ENCODE peak calls at places on chromosomes 1 and 21, in eight cellular contexts. A is body of pancreas; Y is substantia nigra; J is CD4-positive, alpha-beta T cell; I is fibroblast of lung; C is OCI-LY7; S is lower lobe of right lung; U is neural progenitor cell. P is an unnamed sample.

GRCh38 chr1:8396083-8396911 is 78.4 kb downstream of the SLC45A1 start:
- DNase-seq in A (no peak), Y (no peak), J (no peak), I (peak), C (no peak), S (no peak), U (peak), P (no peak)

GRCh38 chr1:227934476-227935313 is 13.0 kb downstream of the WNT9A start:
- DNase-seq in A (no peak), Y (no peak), J (no peak), I (peak), C (no peak), S (no peak), U (no peak), P (no peak)

GRCh38 chr1:155000475-155000724 is 2.2 kb upstream of the ZBTB7B start:
- DNase-seq in A (peak), Y (no peak), J (no peak), I (no peak), C (no peak), S (peak), U (no peak), P (no peak)

GRCh38 chr1:210251680-210252490 is 19.3 kb downstream of the SERTAD4 start:
- DNase-seq in A (no peak), Y (no peak), J (no peak), I (no peak), C (no peak), S (no peak), U (peak), P (no peak)

GRCh38 chr1:21383785-21384401 is 56.0 kb upstream of the NBPF3 start:
- DNase-seq in A (no peak), Y (no peak), J (no peak), I (no peak), C (no peak), S (no peak), U (peak), P (no peak)

GRCh38 chr1:66464802-66465201 is 69.2 kb upstream of the SGIP1 start:
- DNase-seq in A (no peak), Y (no peak), J (no peak), I (peak), C (no peak), S (no peak), U (no peak), P (no peak)

GRCh38 chr1:93713247-93713764 is 31.7 kb upstream of the BCAR3 start:
- DNase-seq in A (no peak), Y (no peak), J (no peak), I (no peak), C (no peak), S (no peak), U (no peak), P (no peak)

GRCh38 chr1:86695400-86695799 is 9.0 kb upstream of the SH3GLB1 start:
- DNase-seq in A (no peak), Y (no peak), J (no peak), I (no peak), C (no peak), S (no peak), U (no peak), P (no peak)

GRCh38 chr1:38444770-38445442 is 398.3 kb upstream of the POU3F1 start:
- DNase-seq in A (no peak), Y (no peak), J (no peak), I (no peak), C (no peak), S (no peak), U (peak), P (no peak)

GRCh38 chr1:192700834-192701271 is 64.9 kb downstream of the RGS13 start:
- DNase-seq in A (no peak), Y (no peak), J (no peak), I (peak), C (no peak), S (no peak), U (no peak), P (no peak)

GRCh38 chr1:23591460-23592208 is 32.3 kb upstream of the ID3 start:
- DNase-seq in A (no peak), Y (no peak), J (no peak), I (no peak), C (peak), S (no peak), U (no peak), P (no peak)

GRCh38 chr1:23727362-23727811 is 15.9 kb upstream of the ELOA start:
- DNase-seq in A (peak), Y (peak), J (no peak), I (peak), C (peak), S (peak), U (no peak), P (no peak)

GRCh38 chr1:162709870-162710269 is 77.6 kb downstream of the DDR2 start:
- DNase-seq in A (no peak), Y (no peak), J (no peak), I (no peak), C (no peak), S (no peak), U (no peak), P (no peak)

GRCh38 chr1:9289724-9290493 is 2.8 kb upstream of the SPSB1 start:
- DNase-seq in A (peak), Y (no peak), J (no peak), I (peak), C (no peak), S (no peak), U (no peak), P (no peak)

GRCh38 chr21:44084496-44085241 is 22.5 kb upstream of the PWP2 start:
- DNase-seq in A (no peak), Y (no peak), J (no peak), I (no peak), C (no peak), S (no peak), U (no peak), P (no peak)

GRCh38 chr1:66889030-66889429 is 35.6 kb downstream of the DNAI4 start:
- DNase-seq in A (no peak), Y (no peak), J (no peak), I (no peak), C (no peak), S (no peak), U (no peak), P (no peak)

GRCh38 chr1:9922342-9922741 is 12.3 kb upstream of the CTNNBIP1 start:
- DNase-seq in A (no peak), Y (no peak), J (no peak), I (no peak), C (no peak), S (no peak), U (peak), P (no peak)

GRCh38 chr1:43853161-43853921 is 80.3 kb upstream of the ARTN start:
- DNase-seq in A (peak), Y (peak), J (no peak), I (peak), C (peak), S (peak), U (no peak), P (no peak)

GRCh38 chr1:247401310-247402098 is 14.5 kb upstream of the NLRP3 start:
- DNase-seq in A (no peak), Y (no peak), J (no peak), I (no peak), C (no peak), S (no peak), U (no peak), P (no peak)

GRCh38 chr1:100187912-100188311 is 9.9 kb upstream of the LRRC39 start:
- DNase-seq in A (peak), Y (no peak), J (no peak), I (peak), C (no peak), S (no peak), U (no peak), P (peak)

GRCh38 chr1:18265641-18266040 is 158.0 kb downstream of the IGSF21 start:
- DNase-seq in A (no peak), Y (no peak), J (no peak), I (no peak), C (no peak), S (no peak), U (no peak), P (no peak)

GRCh38 chr1:203465943-203466342 is 9.7 kb upstream of the PRELP start:
- DNase-seq in A (no peak), Y (no peak), J (no peak), I (peak), C (no peak), S (no peak), U (peak), P (no peak)

GRCh38 chr1:207497951-207498350 is 2.0 kb downstream of the CR1 start:
- DNase-seq in A (no peak), Y (no peak), J (no peak), I (no peak), C (no peak), S (no peak), U (no peak), P (no peak)

GRCh38 chr1:92817986-92818764 is 13.7 kb upstream of the RPL5 start:
- DNase-seq in A (peak), Y (no peak), J (no peak), I (peak), C (peak), S (no peak), U (peak), P (no peak)

GRCh38 chr1:229336345-229336744 is 6.5 kb downstream of the CCSAP start:
- DNase-seq in A (no peak), Y (no peak), J (no peak), I (no peak), C (peak), S (no peak), U (no peak), P (no peak)

GRCh38 chr1:151934048-151934493 is 24.8 kb upstream of the THEM4 start:
- DNase-seq in A (peak), Y (peak), J (no peak), I (peak), C (peak), S (no peak), U (peak), P (no peak)

GRCh38 chr1:175933801-175934200 is 190.4 kb upstream of the TNR start:
- DNase-seq in A (no peak), Y (no peak), J (no peak), I (peak), C (no peak), S (no peak), U (peak), P (no peak)

GRCh38 chr1:1358433-1359201 is at the start of gene MXRA8:
- DNase-seq in A (no peak), Y (peak), J (no peak), I (peak), C (no peak), S (no peak), U (peak), P (no peak)

GRCh38 chr1:15188678-15189077 is 35.1 kb downstream of the TMEM51 start:
- DNase-seq in A (peak), Y (no peak), J (no peak), I (no peak), C (no peak), S (no peak), U (no peak), P (no peak)

GRCh38 chr1:31376374-31377134 is 3.7 kb upstream of the FABP3 start:
- DNase-seq in A (no peak), Y (peak), J (no peak), I (peak), C (no peak), S (no peak), U (peak), P (no peak)

GRCh38 chr1:235067396-235068154 is 61.1 kb downstream of the TOMM20 start:
- DNase-seq in A (peak), Y (peak), J (no peak), I (peak), C (no peak), S (peak), U (no peak), P (peak)

GRCh38 chr1:235070819-235071218 is 57.8 kb downstream of the TOMM20 start:
- DNase-seq in A (no peak), Y (no peak), J (no peak), I (no peak), C (no peak), S (peak), U (no peak), P (no peak)

GRCh38 chr1:235069577-235070563 is 58.8 kb downstream of the TOMM20 start:
- DNase-seq in A (peak), Y (no peak), J (no peak), I (peak), C (no peak), S (peak), U (no peak), P (no peak)

GRCh38 chr1:235068155-235069121 is 60.2 kb downstream of the TOMM20 start:
- DNase-seq in A (peak), Y (no peak), J (no peak), I (peak), C (no peak), S (peak), U (no peak), P (no peak)

GRCh38 chr1:235069171-235069570 is 59.5 kb downstream of the TOMM20 start:
- DNase-seq in A (no peak), Y (no peak), J (no peak), I (no peak), C (no peak), S (no peak), U (no peak), P (no peak)
- H3K27ac ChIP-seq in A (peak), Y (no peak), J (no peak), I (peak), C (no peak), S (peak), U (no peak), P (no peak)

GRCh38 chr21:45420061-45420521 is 15.1 kb downstream of the COL18A1 start:
- DNase-seq in A (peak), Y (no peak), J (no peak), I (no peak), C (no peak), S (peak), U (no peak), P (no peak)
- H3K27ac ChIP-seq in A (peak), Y (no peak), J (no peak), I (no peak), C (no peak), S (no peak), U (no peak), P (no peak)

GRCh38 chr1:156477526-156478249 is 22.9 kb downstream of the MEF2D start:
- DNase-seq in A (peak), Y (peak), J (no peak), I (no peak), C (no peak), S (no peak), U (no peak), P (peak)

GRCh38 chr1:156478250-156478627 is 22.3 kb downstream of the MEF2D start:
- DNase-seq in A (no peak), Y (no peak), J (no peak), I (no peak), C (no peak), S (no peak), U (no peak), P (no peak)

GRCh38 chr1:156474966-156475365 is 25.6 kb downstream of the MEF2D start:
- DNase-seq in A (no peak), Y (no peak), J (no peak), I (no peak), C (no peak), S (no peak), U (no peak), P (no peak)

GRCh38 chr1:156476501-156477298 is 23.9 kb downstream of the MEF2D start:
- DNase-seq in A (no peak), Y (no peak), J (no peak), I (peak), C (no peak), S (no peak), U (no peak), P (no peak)

DNA sequence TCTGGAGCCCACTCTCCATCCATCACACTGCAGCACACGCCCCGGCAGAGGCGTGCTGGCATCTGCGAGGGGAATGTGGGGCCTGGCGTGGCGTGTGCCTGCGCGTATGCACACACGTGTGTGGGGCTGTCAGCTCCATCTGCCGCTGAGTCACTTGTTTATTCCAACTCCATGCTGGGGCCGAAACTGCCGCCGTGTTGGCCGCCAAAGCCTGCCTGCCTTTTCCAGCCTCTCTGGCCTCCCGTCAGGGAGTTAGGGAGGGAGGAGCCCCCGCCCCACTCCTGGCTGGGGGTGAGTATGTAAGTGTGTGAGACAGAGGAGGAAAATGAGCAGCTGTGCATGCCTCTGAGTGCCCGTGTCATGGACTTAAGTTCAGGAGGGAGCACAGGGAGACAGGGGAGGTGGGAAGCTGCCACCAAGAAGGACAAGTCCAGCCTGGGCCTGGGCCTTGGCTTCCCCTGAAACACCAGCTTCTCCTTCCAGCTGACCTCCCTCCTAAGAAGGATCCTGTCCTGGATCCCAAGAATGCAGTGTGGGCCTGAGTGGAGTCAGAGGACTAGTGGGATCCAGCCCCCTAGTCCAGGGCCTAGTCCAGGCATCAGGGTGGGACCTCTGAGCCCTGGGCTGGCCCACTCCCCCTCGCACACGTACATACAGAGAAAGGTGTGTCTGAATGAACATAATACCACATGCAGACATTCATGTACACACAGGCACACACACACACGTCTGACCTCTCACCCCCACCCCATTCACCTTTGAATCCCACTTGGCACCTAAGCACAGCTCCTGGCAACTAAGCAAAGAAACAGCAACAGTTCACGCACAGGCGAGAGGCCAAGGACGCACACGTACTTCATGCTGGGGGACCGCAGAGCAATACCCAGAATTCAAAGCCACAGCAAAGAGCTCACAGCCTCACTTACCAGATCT is 24.7 kb downstream of the MEF2D start:
- DNase-seq in A (peak), Y (peak), J (no peak), I (peak), C (no peak), S (no peak), U (no peak), P (no peak)
- H3K27ac ChIP-seq in A (peak), Y (peak), J (no peak), I (peak), C (no peak), S (peak), U (no peak), P (peak)

GRCh38 chr21:45970674-45971486 is 10.7 kb upstream of the COL6A1 start:
- DNase-seq in A (peak), Y (peak), J (peak), I (peak), C (peak), S (no peak), U (peak), P (peak)

GRCh38 chr21:45972353-45972715 is 9.2 kb upstream of the COL6A1 start:
- DNase-seq in A (no peak), Y (no peak), J (no peak), I (peak), C (no peak), S (peak), U (no peak), P (no peak)

GRCh38 chr21:45972716-45973474 is 8.7 kb upstream of the COL6A1 start:
- DNase-seq in A (peak), Y (no peak), J (no peak), I (peak), C (no peak), S (peak), U (peak), P (no peak)

GRCh38 chr21:45969921-45970673 is 11.5 kb upstream of the COL6A1 start:
- DNase-seq in A (no peak), Y (no peak), J (no peak), I (no peak), C (no peak), S (peak), U (no peak), P (no peak)

DNA sequence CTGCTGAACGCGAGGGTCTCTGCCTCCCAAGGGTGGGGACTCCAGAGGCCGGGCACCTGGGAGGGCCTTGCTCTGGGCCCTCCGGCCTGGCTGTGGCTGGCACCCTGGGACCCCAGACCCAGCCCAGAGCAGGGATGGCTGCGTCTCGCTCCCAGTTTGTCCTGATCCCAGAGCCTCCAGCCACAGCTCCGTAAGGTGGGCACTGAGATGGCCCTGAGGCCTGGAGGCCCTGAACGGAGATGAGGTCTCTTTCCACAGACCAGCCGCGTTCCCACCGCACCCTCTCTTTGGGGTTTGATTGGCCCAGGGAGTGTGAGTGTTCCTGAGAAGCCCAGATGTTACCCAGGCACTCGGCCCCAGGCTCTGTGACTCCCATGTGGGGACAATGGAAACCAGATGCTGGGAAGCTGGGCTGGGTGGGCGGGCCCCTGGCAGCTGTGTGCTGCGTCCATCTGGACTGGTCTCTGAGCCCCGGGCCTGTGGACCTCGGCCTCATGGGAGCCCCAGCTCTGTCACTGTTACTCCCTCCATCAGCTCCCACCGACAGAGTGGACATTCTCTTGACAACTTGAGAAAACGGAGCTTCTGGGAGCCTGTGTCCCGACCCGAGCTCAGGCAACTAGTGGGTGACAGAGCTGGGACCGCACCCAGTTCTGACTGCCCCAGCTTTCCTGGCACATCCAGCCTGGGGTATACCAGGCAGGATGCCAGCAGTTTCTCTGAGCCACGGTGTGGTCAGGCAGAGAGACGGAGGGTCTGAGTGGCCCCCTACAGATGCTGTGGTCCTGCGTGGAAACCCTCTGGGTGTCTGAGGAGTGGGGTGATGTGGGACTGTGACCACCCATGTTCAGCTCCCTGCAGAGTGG is 9.8 kb upstream of the COL6A1 start:
- DNase-seq in A (no peak), Y (no peak), J (no peak), I (peak), C (no peak), S (peak), U (no peak), P (no peak)
- H3K27ac ChIP-seq in A (peak), Y (no peak), J (no peak), I (peak), C (no peak), S (peak), U (no peak), P (no peak)

GRCh38 chr1:221302357-221303147 is 423.3 kb downstream of the HLX start:
- DNase-seq in A (no peak), Y (no peak), J (no peak), I (no peak), C (no peak), S (no peak), U (no peak), P (no peak)
- H3K27ac ChIP-seq in A (no peak), Y (no peak), J (no peak), I (no peak), C (no peak), S (no peak), U (no peak), P (no peak)

DNA sequence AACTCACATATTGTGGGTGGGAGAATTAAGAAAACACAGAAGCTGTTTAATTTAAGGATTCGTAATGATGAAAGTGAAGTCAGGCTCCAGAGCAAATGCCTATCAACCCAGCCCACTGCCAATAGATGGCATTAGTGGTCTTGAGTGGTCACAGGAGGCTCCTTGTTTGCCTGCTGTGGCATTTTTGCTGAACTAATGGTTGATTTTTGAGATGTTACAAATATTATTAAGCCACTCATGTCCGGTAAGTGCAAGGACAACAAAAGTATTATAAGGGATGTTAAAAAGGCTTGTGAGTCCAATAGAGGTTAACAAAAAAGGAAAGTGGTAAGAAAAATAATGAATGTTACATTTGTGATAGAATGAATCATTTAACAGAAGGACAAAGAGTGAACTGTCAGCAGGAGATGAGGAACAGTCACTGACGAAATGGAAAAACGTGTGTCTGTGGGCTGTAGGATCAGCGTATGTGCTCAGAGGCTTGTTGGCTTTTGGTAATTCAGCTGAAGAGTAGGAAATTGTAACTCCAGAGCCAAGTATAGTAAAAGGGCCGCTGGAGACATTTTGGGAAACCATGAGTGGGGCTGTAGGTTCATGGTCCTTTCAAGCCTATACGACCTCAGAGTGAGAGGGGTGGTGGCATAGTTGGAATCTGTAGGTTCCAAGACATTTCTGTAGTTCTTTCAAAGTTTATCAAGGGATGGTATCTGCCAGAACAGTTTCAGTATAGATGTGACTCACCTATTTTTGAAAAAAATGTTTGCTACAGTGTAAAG is 11.2 kb downstream of the SFT2D2 start:
- DNase-seq in A (no peak), Y (peak), J (no peak), I (no peak), C (no peak), S (no peak), U (no peak), P (no peak)
- H3K27ac ChIP-seq in A (no peak), Y (peak), J (no peak), I (no peak), C (no peak), S (no peak), U (no peak), P (peak)